ENCODE peak calls at places on chromosomes 4 and X, in nine cellular contexts. R is right atrium auricular region; O is heart right ventricle; B is Karpas-422; X is SJSA1; T is right lobe of liver; Z is CD4-positive, alpha-beta T cell; F is neural progenitor cell; D is ascending aorta. S is an unnamed sample.

GRCh38 chrX:139803224-139803623 is 95.3 kb upstream of the MCF2 start:
- DNase-seq in R (no peak), O (no peak), B (no peak), X (no peak), T (no peak), Z (no peak), F (no peak), D (no peak), S (no peak)

GRCh38 chrX:14039344-14039743 is 9.7 kb upstream of the GEMIN8 start:
- DNase-seq in R (no peak), O (peak; percentile 26), B (peak; percentile 89), X (no peak), T (peak; percentile 25), Z (peak; percentile 57), F (peak; percentile 57), D (no peak), S (no peak)

GRCh38 chrX:2875798-2876399 is 47.2 kb downstream of the GYG2 start:
- DNase-seq in R (peak; percentile 11), O (no peak), B (peak; percentile 62), X (peak; percentile 1), T (no peak), Z (no peak), F (peak; percentile 50), D (no peak), S (no peak)

GRCh38 chr4:20203508-20203907 is 48.2 kb upstream of the SLIT2 start:
- DNase-seq in R (no peak), O (no peak), B (no peak), X (peak; percentile 100), T (no peak), Z (no peak), F (no peak), D (no peak), S (no peak)

GRCh38 chr4:29058519-29058918 is 1661.7 kb upstream of the PCDH7 start:
- DNase-seq in R (no peak), O (no peak), B (no peak), X (no peak), T (no peak), Z (no peak), F (no peak), D (no peak), S (no peak)

GRCh38 chr4:141730805-141731204 is 94.4 kb downstream of the IL15 start:
- DNase-seq in R (no peak), O (no peak), B (no peak), X (no peak), T (no peak), Z (no peak), F (no peak), D (no peak), S (no peak)

GRCh38 chr4:26441771-26442170 is 48.5 kb downstream of the CCKAR start:
- DNase-seq in R (no peak), O (no peak), B (no peak), X (no peak), T (no peak), Z (no peak), F (no peak), D (no peak), S (no peak)

GRCh38 chr4:95637047-95637600 is 88.4 kb upstream of the UNC5C start:
- DNase-seq in R (no peak), O (no peak), B (no peak), X (no peak), T (no peak), Z (no peak), F (peak; percentile 55), D (no peak), S (no peak)

GRCh38 chr4:156194896-156195295 is 241.2 kb upstream of the CTSO start:
- DNase-seq in R (no peak), O (no peak), B (no peak), X (no peak), T (no peak), Z (no peak), F (no peak), D (no peak), S (no peak)

GRCh38 chr4:13902141-13902540 is 274.6 kb upstream of the BOD1L1 start:
- DNase-seq in R (no peak), O (no peak), B (no peak), X (no peak), T (no peak), Z (no peak), F (no peak), D (no peak), S (no peak)

DNA sequence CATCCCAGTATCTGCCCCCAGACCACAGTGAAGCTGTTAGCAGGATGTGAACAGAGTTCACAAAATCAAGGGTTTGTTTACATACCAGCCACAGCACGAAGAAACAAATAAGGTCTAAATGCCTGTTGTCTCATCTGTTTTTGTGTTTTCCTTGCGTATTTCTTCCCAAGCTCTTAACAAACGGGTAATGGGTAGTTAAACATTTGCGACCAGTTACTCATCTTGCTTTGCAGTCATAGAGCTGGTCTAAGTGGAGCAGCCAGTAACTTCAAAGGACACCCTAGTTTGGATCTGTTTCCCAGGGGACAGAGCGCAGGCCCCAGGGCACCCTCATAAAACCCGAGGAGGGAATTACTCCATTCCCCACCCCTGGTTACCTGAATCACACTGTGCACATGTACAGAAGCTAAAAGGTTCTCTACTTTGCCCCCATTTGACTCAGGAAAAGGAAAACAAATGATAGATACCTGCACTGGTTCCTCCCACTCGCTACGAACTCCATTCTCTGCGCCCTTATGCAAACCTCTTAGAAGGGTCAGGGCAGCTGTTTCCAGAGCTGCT is 68.8 kb downstream of the MAML3 start:
- DNase-seq in R (no peak), O (no peak), B (no peak), X (peak; percentile 94), T (no peak), Z (no peak), F (no peak), D (no peak), S (peak; percentile 54)
- H3K27me3 ChIP-seq in R (no peaks in the 10 kb centered on the region), O (no peaks in the 10 kb centered on the region), B (no peaks in the 10 kb centered on the region), X (no peaks in the 10 kb centered on the region), T (no peaks in the 10 kb centered on the region), Z (no peaks in the 10 kb centered on the region), F (no peaks in the 10 kb centered on the region), D (no peaks in the 10 kb centered on the region), S (no peaks in the 10 kb centered on the region)

DNA sequence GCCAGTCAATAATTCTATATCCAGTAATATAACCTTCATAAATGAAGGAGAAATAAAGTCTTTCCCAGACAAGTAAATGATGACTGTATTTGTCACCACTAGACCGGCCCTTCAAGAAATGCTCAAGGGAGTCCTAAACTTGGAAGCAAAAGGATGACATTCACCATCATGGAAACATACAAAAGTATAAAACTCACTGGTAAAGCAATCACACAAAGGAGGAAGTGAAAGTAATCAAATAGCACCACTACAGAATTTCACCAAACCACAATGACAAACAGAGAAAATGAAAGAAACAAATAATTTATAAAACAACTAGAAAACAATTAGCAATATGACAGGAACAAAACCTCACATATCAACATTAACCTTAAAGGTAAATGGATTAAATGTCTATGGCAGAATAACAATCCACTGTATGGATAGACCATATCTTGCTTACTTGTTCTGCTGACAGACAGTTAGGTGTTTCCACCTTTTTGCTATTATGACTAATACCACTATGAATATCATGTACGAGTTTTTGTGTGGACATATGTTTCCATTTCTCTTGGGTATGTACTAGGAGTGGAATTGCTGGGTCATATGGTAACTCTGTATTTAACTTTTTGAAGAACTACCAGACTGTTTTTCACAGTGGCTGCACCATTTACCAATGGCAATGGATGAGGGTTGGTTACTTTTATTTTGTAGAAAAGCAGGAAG is 44.9 kb downstream of the NAT8L start:
- DNase-seq in R (no peak), O (no peak), B (no peak), X (no peak), T (no peak), Z (no peak), F (no peak), D (no peak), S (no peak)
- H3K27me3 ChIP-seq in R (no peaks in the 10 kb centered on the region), O (no peaks in the 10 kb centered on the region), B (no peaks in the 10 kb centered on the region), X (no peaks in the 10 kb centered on the region), T (no peaks in the 10 kb centered on the region), Z (no peaks in the 10 kb centered on the region), F (peaks cover 16% of the 10 kb centered on the region), D (no peaks in the 10 kb centered on the region), S (no peaks in the 10 kb centered on the region)

GRCh38 chr4:113183032-113183573 is 133.7 kb downstream of the ANK2 start:
- DNase-seq in R (no peak), O (no peak), B (no peak), X (no peak), T (no peak), Z (no peak), F (no peak), D (no peak), S (no peak)
- H3K27me3 ChIP-seq in R (no peaks in the 10 kb centered on the region), O (no peaks in the 10 kb centered on the region), B (no peaks in the 10 kb centered on the region), X (no peaks in the 10 kb centered on the region), T (no peaks in the 10 kb centered on the region), Z (no peaks in the 10 kb centered on the region), F (no peaks in the 10 kb centered on the region), D (no peaks in the 10 kb centered on the region), S (no peaks in the 10 kb centered on the region)

GRCh38 chr4:109301691-109302365 is 630 bp downstream of the COL25A1 start:
- DNase-seq in R (no peak), O (no peak), B (no peak), X (no peak), T (no peak), Z (no peak), F (peak; percentile 4), D (no peak), S (no peak)
- H3K27me3 ChIP-seq in R (peaks cover 13% of the 10 kb centered on the region), O (peaks cover 7% of the 10 kb centered on the region), B (no peaks in the 10 kb centered on the region), X (peaks cover 62% of the 10 kb centered on the region), T (no peaks in the 10 kb centered on the region), Z (peaks cover 67% of the 10 kb centered on the region), F (peaks cover 67% of the 10 kb centered on the region), D (no peaks in the 10 kb centered on the region), S (peaks cover 7% of the 10 kb centered on the region)

GRCh38 chr4:3712112-3712805 is 53.9 kb upstream of the ADRA2C start:
- DNase-seq in R (no peak), O (no peak), B (no peak), X (no peak), T (peak; percentile 6), Z (no peak), F (no peak), D (no peak), S (no peak)
- H3K27me3 ChIP-seq in R (no peaks in the 10 kb centered on the region), O (peaks cover 3% of the 10 kb centered on the region), B (no peaks in the 10 kb centered on the region), X (peaks cover 14% of the 10 kb centered on the region), T (no peaks in the 10 kb centered on the region), Z (no peaks in the 10 kb centered on the region), F (no peaks in the 10 kb centered on the region), D (no peaks in the 10 kb centered on the region), S (peaks cover 16% of the 10 kb centered on the region)

GRCh38 chr4:173991321-173991720 is 292.1 kb downstream of the FBXO8 start:
- DNase-seq in R (no peak), O (no peak), B (no peak), X (no peak), T (no peak), Z (no peak), F (no peak), D (no peak), S (no peak)

GRCh38 chr4:173990879-173991231 is 292.6 kb downstream of the FBXO8 start:
- DNase-seq in R (peak; percentile 79), O (peak; percentile 72), B (no peak), X (no peak), T (no peak), Z (no peak), F (peak; percentile 54), D (no peak), S (no peak)

GRCh38 chr4:173990126-173990878 is 293.2 kb downstream of the FBXO8 start:
- DNase-seq in R (no peak), O (peak; percentile 11), B (peak; percentile 46), X (peak; percentile 10), T (no peak), Z (no peak), F (peak; percentile 75), D (no peak), S (no peak)

DNA sequence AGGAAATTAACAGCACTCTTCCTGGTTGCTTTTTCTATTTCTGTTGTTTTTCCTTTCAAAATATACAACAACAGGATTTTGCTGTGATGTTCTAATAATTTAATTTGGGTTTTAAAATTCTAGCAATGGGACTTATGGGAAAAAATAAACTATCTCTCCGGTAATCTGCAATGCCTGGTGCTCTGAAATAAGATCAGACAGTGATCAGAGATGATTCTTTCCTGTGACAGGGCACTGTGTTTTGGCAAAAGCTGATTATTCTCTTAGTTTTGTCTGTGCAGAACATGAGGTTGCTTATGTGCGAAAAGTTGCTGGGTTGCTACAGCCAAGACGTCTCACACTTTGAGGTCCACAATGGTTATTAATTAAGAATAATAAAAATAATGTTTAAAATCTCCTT is 291.7 kb downstream of the FBXO8 start:
- DNase-seq in R (no peak), O (no peak), B (no peak), X (no peak), T (no peak), Z (no peak), F (no peak), D (no peak), S (no peak)
- H3K27me3 ChIP-seq in R (no peaks in the 10 kb centered on the region), O (no peaks in the 10 kb centered on the region), B (no peaks in the 10 kb centered on the region), X (no peaks in the 10 kb centered on the region), T (no peaks in the 10 kb centered on the region), Z (no peaks in the 10 kb centered on the region), F (no peaks in the 10 kb centered on the region), D (no peaks in the 10 kb centered on the region), S (no peaks in the 10 kb centered on the region)

S was measured in kidney epithelial cell.